ENCODE peak calls at places on chromosomes 16 and 17, in four cellular contexts. H, Z, S and K are unnamed samples.

GRCh38 chr17:41492771-41493170 is 3.1 kb upstream of the KRT36 start:
- DNase-seq in H (no peak), Z (no peak), S (no peak), K (no peak)

GRCh38 chr16:69351309-69352027 is at the start of gene TMED6:
- DNase-seq in H (no peak), Z (no peak), S (no peak), K (no peak)

GRCh38 chr17:38658741-38659345 is 15.9 kb downstream of the EPOP start:
- DNase-seq in H (no peak), Z (no peak), S (no peak), K (no peak)

GRCh38 chr17:77319211-77320031 is 178.7 kb downstream of the SEC14L1 start:
- DNase-seq in H (peak), Z (no peak), S (peak), K (peak)

GRCh38 chr17:31900877-31901276 is 631 bp downstream of the UTP6 start:
- DNase-seq in H (no peak), Z (no peak), S (no peak), K (no peak)

GRCh38 chr17:30300803-30301202 is 9.1 kb upstream of the BLMH start:
- DNase-seq in H (no peak), Z (no peak), S (no peak), K (no peak)

GRCh38 chr16:85056211-85056748 is 28.7 kb downstream of the KIAA0513 start:
- DNase-seq in H (no peak), Z (no peak), S (no peak), K (no peak)

GRCh38 chr17:44312396-44313104 is 4.1 kb downstream of the RUNDC3A start:
- DNase-seq in H (no peak), Z (no peak), S (no peak), K (no peak)

GRCh38 chr16:47018223-47018891 is 44.9 kb upstream of the DNAJA2 start:
- DNase-seq in H (no peak), Z (peak), S (no peak), K (no peak)

GRCh38 chr16:80518436-80518835 is 22.4 kb upstream of the DYNLRB2 start:
- DNase-seq in H (no peak), Z (no peak), S (no peak), K (no peak)

GRCh38 chr17:42980766-42981397 is 517 bp downstream of the RUNDC1 start:
- DNase-seq in H (no peak), Z (peak), S (no peak), K (no peak)

GRCh38 chr17:50147841-50148225 is 2.6 kb downstream of the PPP1R9B start:
- DNase-seq in H (no peak), Z (no peak), S (no peak), K (no peak)

GRCh38 chr17:81294512-81295030 is 536 bp downstream of the SLC38A10 start:
- DNase-seq in H (no peak), Z (no peak), S (no peak), K (no peak)

GRCh38 chr17:12911241-12911640 is 106.6 kb downstream of the ELAC2 start:
- DNase-seq in H (no peak), Z (no peak), S (no peak), K (no peak)

GRCh38 chr17:27473748-27474609 is 17.7 kb downstream of the KSR1 start:
- DNase-seq in H (peak), Z (no peak), S (no peak), K (no peak)

GRCh38 chr16:19522369-19523159 is 666 bp upstream of the GDE1 start:
- DNase-seq in H (no peak), Z (no peak), S (no peak), K (no peak)

GRCh38 chr17:17691468-17692263 is 10.4 kb downstream of the RAI1 start:
- DNase-seq in H (no peak), Z (peak), S (no peak), K (no peak)

GRCh38 chr17:77846531-77847085 is 111.9 kb upstream of the TNRC6C start:
- DNase-seq in H (peak), Z (no peak), S (no peak), K (no peak)

GRCh38 chr17:30267625-30268024 is 24.1 kb downstream of the BLMH start:
- DNase-seq in H (no peak), Z (no peak), S (no peak), K (no peak)